ENCODE peak calls at places on chromosomes 16 and 17, in nine cellular contexts. Q is CD8-positive, alpha-beta memory T cell; B is hepatocyte; O is adipocyte; V is stomach; N is small intestine; P is pancreas; Z is mucosa of descending colon; M is keratinocyte. A is an unnamed sample. For H3K4me1 and H3K36me3, the result is how much of the 10 kb centered on the place peaks cover.

GRCh38 chr16:67530013-67530939 is 1.6 kb downstream of the RIPOR1 start:
- DNase-seq in Q (no peak), B (peak), O (peak), V (peak), N (no peak), P (peak), Z (peak), M (no peak), A (peak)

GRCh38 chr17:29138184-29138955 is 41.8 kb downstream of the MYO18A start:
- DNase-seq in Q (no peak), B (no peak), O (no peak), V (no peak), N (no peak), P (no peak), Z (no peak), M (no peak), A (no peak)

GRCh38 chr16:66273036-66273435 is 93.5 kb upstream of the CDH5 start:
- DNase-seq in Q (no peak), B (peak), O (no peak), V (no peak), N (no peak), P (no peak), Z (no peak), M (no peak), A (no peak)

GRCh38 chr16:8882725-8883377 is 700 bp downstream of the LITAFD start:
- DNase-seq in Q (no peak), B (no peak), O (no peak), V (no peak), N (no peak), P (no peak), Z (no peak), M (no peak), A (no peak)

GRCh38 chr16:86452451-86452850 is 57.9 kb upstream of the FOXF1 start:
- DNase-seq in Q (no peak), B (no peak), O (no peak), V (no peak), N (no peak), P (no peak), Z (peak), M (no peak), A (no peak)

GRCh38 chr16:23949630-23950290 is 114.0 kb downstream of the PRKCB start:
- DNase-seq in Q (peak), B (no peak), O (no peak), V (peak), N (peak), P (no peak), Z (peak), M (no peak), A (no peak)

GRCh38 chr16:88433632-88434352 is 19.3 kb upstream of the ZFPM1 start:
- DNase-seq in Q (no peak), B (no peak), O (no peak), V (no peak), N (no peak), P (no peak), Z (no peak), M (no peak), A (no peak)

GRCh38 chr16:84058211-84058610 is 15.6 kb upstream of the SLC38A8 start:
- DNase-seq in Q (no peak), B (no peak), O (no peak), V (no peak), N (no peak), P (peak), Z (no peak), M (no peak), A (no peak)

GRCh38 chr16:8866118-8866883 is 2.5 kb downstream of the CARHSP1 start:
- DNase-seq in Q (no peak), B (peak), O (peak), V (peak), N (peak), P (no peak), Z (peak), M (no peak), A (no peak)

GRCh38 chr17:4573682-4574081 is 10.6 kb upstream of the SMTNL2 start:
- DNase-seq in Q (no peak), B (no peak), O (no peak), V (no peak), N (no peak), P (peak), Z (no peak), M (no peak), A (no peak)

GRCh38 chr16:64225696-64226095 is 896.2 kb downstream of the CDH11 start:
- DNase-seq in Q (no peak), B (no peak), O (no peak), V (no peak), N (no peak), P (no peak), Z (no peak), M (no peak), A (no peak)

GRCh38 chr16:10405386-10405939 is 19.6 kb downstream of the ATF7IP2 start:
- DNase-seq in Q (no peak), B (no peak), O (no peak), V (no peak), N (no peak), P (peak), Z (no peak), M (no peak), A (no peak)

GRCh38 chr17:59607817-59608403 is 11.8 kb upstream of the CLTC start:
- DNase-seq in Q (no peak), B (peak), O (no peak), V (no peak), N (no peak), P (no peak), Z (peak), M (no peak), A (no peak)

GRCh38 chr16:85557083-85557975 is 55.8 kb upstream of the GSE1 start:
- DNase-seq in Q (peak), B (peak), O (peak), V (no peak), N (peak), P (peak), Z (peak), M (no peak), A (no peak)

GRCh38 chr16:53766304-53767016 is 62.5 kb downstream of the FTO start:
- DNase-seq in Q (no peak), B (peak), O (no peak), V (no peak), N (no peak), P (no peak), Z (no peak), M (no peak), A (no peak)

GRCh38 chr17:57914274-57915147 is 40.7 kb downstream of the CUEDC1 start:
- DNase-seq in Q (no peak), B (no peak), O (no peak), V (no peak), N (no peak), P (no peak), Z (no peak), M (no peak), A (no peak)

GRCh38 chr17:8681175-8681949 is 50.8 kb upstream of the MYH10 start:
- DNase-seq in Q (no peak), B (peak), O (peak), V (no peak), N (no peak), P (no peak), Z (no peak), M (no peak), A (peak)

GRCh38 chr16:27792486-27793275 is 242.7 kb downstream of the KATNIP start:
- DNase-seq in Q (no peak), B (no peak), O (no peak), V (no peak), N (no peak), P (no peak), Z (no peak), M (no peak), A (no peak)

GRCh38 chr17:20994779-20995149 is 48.0 kb downstream of the USP22 start:
- DNase-seq in Q (no peak), B (no peak), O (no peak), V (no peak), N (no peak), P (no peak), Z (no peak), M (no peak), A (no peak)

GRCh38 chr16:27195068-27195741 is 8.1 kb upstream of the KDM8 start:
- DNase-seq in Q (no peak), B (no peak), O (no peak), V (no peak), N (no peak), P (no peak), Z (no peak), M (no peak), A (no peak)

GRCh38 chr16:67538666-67539101 is 10.1 kb downstream of the RIPOR1 start:
- DNase-seq in Q (no peak), B (no peak), O (peak), V (peak), N (peak), P (no peak), Z (no peak), M (no peak), A (no peak)

GRCh38 chr17:73281926-73282325 is 20.2 kb upstream of the CPSF4L start:
- DNase-seq in Q (no peak), B (no peak), O (no peak), V (no peak), N (no peak), P (no peak), Z (no peak), M (no peak), A (no peak)

GRCh38 chr17:74544991-74545441 is 899 bp downstream of the CD300C start:
- DNase-seq in Q (no peak), B (no peak), O (no peak), V (no peak), N (no peak), P (no peak), Z (no peak), M (no peak), A (no peak)

GRCh38 chr17:80360396-80360795 is 54.6 kb upstream of the ENDOV start:
- DNase-seq in Q (no peak), B (no peak), O (no peak), V (no peak), N (no peak), P (no peak), Z (no peak), M (no peak), A (no peak)

GRCh38 chr17:37483311-37484039 is 6.2 kb upstream of the DUSP14 start:
- DNase-seq in Q (no peak), B (peak), O (peak), V (no peak), N (no peak), P (no peak), Z (peak), M (no peak), A (no peak)

GRCh38 chr17:9242497-9242881 is 221.2 kb downstream of the NTN1 start:
- DNase-seq in Q (no peak), B (no peak), O (no peak), V (no peak), N (no peak), P (no peak), Z (no peak), M (no peak), A (peak)

GRCh38 chr17:76193616-76194015 is 46.7 kb downstream of the RNF157 start:
- DNase-seq in Q (peak), B (no peak), O (no peak), V (no peak), N (no peak), P (no peak), Z (no peak), M (no peak), A (no peak)

GRCh38 chr16:85583491-85584181 is 29.5 kb upstream of the GSE1 start:
- DNase-seq in Q (no peak), B (no peak), O (peak), V (no peak), N (no peak), P (no peak), Z (no peak), M (no peak), A (no peak)

GRCh38 chr16:3625331-3625730 is 13.9 kb upstream of the SLX4 start:
- DNase-seq in Q (no peak), B (no peak), O (no peak), V (no peak), N (no peak), P (no peak), Z (no peak), M (no peak), A (no peak)

GRCh38 chr16:3618782-3619166 is 7.4 kb upstream of the SLX4 start:
- DNase-seq in Q (no peak), B (no peak), O (no peak), V (peak), N (peak), P (no peak), Z (no peak), M (peak), A (no peak)

GRCh38 chr16:3625911-3626732 is 14.7 kb upstream of the SLX4 start:
- DNase-seq in Q (peak), B (no peak), O (no peak), V (no peak), N (peak), P (no peak), Z (no peak), M (no peak), A (no peak)

GRCh38 chr16:3623642-3624041 is 12.2 kb upstream of the SLX4 start:
- DNase-seq in Q (no peak), B (no peak), O (no peak), V (no peak), N (no peak), P (no peak), Z (no peak), M (no peak), A (no peak)
- H3K4me1 ChIP-seq in Q (under half), B (under half), O (under half), V (under half), N (under half), P (under half), Z (under half), M (under half), A (under half)

DNA sequence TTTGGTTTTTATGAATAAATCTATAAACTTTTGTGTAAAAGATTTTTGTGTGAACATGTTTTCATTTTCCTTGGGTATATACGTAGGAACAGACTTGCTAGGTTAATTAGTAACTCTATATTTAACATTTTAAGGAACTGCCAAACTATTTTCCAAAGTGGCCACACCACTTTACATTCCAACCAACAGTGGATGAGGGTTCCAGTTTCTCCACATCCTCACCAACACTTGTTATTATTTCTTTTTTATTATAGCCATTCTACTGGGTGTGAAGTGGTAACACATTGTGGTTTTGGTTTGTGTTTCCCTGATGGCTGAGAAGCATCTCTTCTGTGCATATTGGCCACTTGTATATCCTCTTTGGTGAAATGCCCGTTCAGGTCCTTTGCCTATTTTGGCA is 20.0 kb downstream of the LYRM9 start:
- DNase-seq in Q (no peak), B (no peak), O (no peak), V (no peak), N (no peak), P (no peak), Z (no peak), M (no peak), A (no peak)
- H3K36me3 ChIP-seq in Q (under half), B (under half), O (under half), V (under half), N (under half), P (under half), Z (under half), M (under half), A (under half)

GRCh38 chr16:15757075-15757386 is 99.8 kb downstream of the MYH11 start:
- DNase-seq in Q (no peak), B (no peak), O (no peak), V (no peak), N (no peak), P (no peak), Z (no peak), M (no peak), A (no peak)
- H3K4me1 ChIP-seq in Q (under half), B (under half), O (under half), V (under half), N (under half), P (under half), Z (under half), M (under half), A (under half)

GRCh38 chr17:46056800-46057304 is 57.8 kb downstream of the STH start:
- DNase-seq in Q (no peak), B (no peak), O (peak), V (no peak), N (no peak), P (no peak), Z (no peak), M (no peak), A (peak)
- H3K36me3 ChIP-seq in Q (under half), B (under half), O (under half), V (under half), N (under half), P (under half), Z (under half), M (under half), A (under half)

GRCh38 chr16:47853635-47854034 is 302.2 kb downstream of the ABCC12 start:
- DNase-seq in Q (no peak), B (no peak), O (no peak), V (no peak), N (no peak), P (no peak), Z (no peak), M (no peak), A (no peak)

GRCh38 chr16:47854737-47855136 is 301.1 kb downstream of the ABCC12 start:
- DNase-seq in Q (no peak), B (no peak), O (no peak), V (no peak), N (no peak), P (no peak), Z (no peak), M (no peak), A (no peak)

GRCh38 chr16:47858333-47859067 is 297.3 kb downstream of the ABCC12 start:
- DNase-seq in Q (no peak), B (no peak), O (no peak), V (no peak), N (no peak), P (no peak), Z (no peak), M (no peak), A (no peak)

GRCh38 chr16:47852991-47853390 is 302.8 kb downstream of the ABCC12 start:
- DNase-seq in Q (no peak), B (no peak), O (no peak), V (no peak), N (no peak), P (no peak), Z (no peak), M (no peak), A (no peak)

DNA sequence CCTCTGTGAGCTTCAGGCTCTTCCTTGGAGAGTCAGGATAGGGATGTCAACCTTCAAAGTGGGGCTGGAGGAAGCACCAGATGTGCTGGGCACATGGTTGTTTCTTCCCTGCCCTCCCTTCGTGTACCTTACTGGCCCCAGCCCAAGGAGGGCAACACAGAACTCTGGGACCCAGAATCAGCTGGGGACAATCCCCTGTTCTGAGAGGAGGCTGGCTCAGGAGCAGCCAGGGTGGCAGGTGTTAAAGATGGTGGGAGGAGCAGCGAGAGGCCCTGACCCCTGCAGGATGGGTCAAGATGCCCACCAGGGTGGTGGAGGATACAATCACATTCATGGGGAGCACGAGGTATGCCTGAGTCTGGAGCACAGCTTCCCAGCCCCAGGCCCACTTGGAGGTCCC is 300.4 kb downstream of the ABCC12 start:
- DNase-seq in Q (no peak), B (no peak), O (no peak), V (no peak), N (no peak), P (no peak), Z (no peak), M (no peak), A (no peak)
- H3K4me1 ChIP-seq in Q (under half), B (under half), O (under half), V (under half), N (under half), P (under half), Z (under half), M (under half), A (under half)

GRCh38 chr16:22315979-22316378 is 18.8 kb downstream of the POLR3E start:
- DNase-seq in Q (no peak), B (no peak), O (no peak), V (no peak), N (no peak), P (no peak), Z (no peak), M (no peak), A (no peak)

GRCh38 chr16:22316411-22316811 is 19.2 kb downstream of the POLR3E start:
- DNase-seq in Q (no peak), B (no peak), O (no peak), V (no peak), N (no peak), P (no peak), Z (no peak), M (no peak), A (no peak)

GRCh38 chr16:22313141-22313781 is 16.1 kb downstream of the POLR3E start:
- DNase-seq in Q (no peak), B (no peak), O (no peak), V (peak), N (no peak), P (no peak), Z (no peak), M (no peak), A (no peak)

GRCh38 chr16:22313876-22314470 is 16.8 kb downstream of the POLR3E start:
- DNase-seq in Q (no peak), B (no peak), O (no peak), V (peak), N (no peak), P (no peak), Z (no peak), M (no peak), A (no peak)

DNA sequence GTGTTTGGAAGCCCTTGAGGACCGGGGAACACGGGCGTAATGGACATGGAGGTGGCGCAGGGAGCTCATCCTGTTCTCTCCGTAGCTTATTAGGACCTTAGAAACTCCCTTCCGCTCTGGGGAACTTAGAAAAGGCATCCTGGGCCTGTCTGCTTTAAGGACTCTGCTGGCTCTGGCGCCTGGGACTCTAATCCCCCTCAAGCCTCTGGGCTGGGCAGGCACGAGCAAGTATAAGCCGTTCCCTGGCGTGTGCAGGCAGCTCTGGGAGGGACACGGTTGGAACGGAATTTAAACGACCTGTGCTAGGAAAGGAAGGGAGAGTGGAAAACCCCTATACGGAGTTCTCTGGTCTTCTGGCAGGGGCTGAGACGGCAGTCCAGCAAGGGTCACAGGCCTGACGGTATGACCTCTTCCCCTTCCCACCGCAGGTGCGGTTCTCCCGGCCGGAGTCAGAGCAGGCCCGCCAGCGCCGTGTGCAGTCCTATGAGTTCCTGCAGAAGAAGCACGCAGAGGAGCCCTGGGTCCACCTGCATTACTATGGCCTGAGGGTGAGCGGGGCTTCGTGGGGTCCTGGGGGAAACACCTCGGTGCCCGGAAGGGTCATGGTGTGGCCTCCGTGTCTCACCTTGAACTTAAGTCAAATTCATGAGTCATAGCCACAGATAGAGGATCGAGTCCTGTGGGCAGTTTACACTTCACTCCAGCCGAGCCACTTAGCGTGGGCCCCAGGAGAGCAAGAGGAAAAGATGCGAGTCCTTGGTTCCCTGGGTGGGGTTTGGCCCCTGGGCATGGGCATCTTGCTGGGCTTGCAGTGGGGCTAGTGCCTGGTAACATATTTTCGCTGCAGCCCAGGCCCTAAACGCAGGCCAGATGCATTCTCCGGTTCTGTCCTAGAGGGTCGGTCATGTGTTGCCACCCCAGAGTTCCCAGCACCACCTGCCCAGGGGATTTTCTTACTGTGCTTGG is 17.7 kb downstream of the POLR3E start:
- DNase-seq in Q (no peak), B (no peak), O (no peak), V (peak), N (no peak), P (no peak), Z (no peak), M (peak), A (peak)
- H3K36me3 ChIP-seq in Q (half or more), B (under half), O (half or more), V (half or more), N (under half), P (under half), Z (under half), M (under half), A (half or more)